ENCODE peak calls at places on chromosomes 2 and 18, in eight cellular contexts. T, B, J, U, R, M, D and E are unnamed samples.

GRCh38 chr2:128765822-128766221 is 447.2 kb upstream of the HS6ST1 start:
- DNase-seq in T (no peak), B (no peak), J (peak; percentile 52), U (peak; percentile 34), R (no peak), M (no peak), D (peak; percentile 25), E (no peak)

GRCh38 chr2:72198532-72199241 is 51.0 kb upstream of the CYP26B1 start:
- DNase-seq in T (no peak), B (no peak), J (no peak), U (no peak), R (peak; percentile 67), M (no peak), D (no peak), E (no peak)

GRCh38 chr2:100104718-100105677 is 37.4 kb downstream of the AFF3 start:
- DNase-seq in T (no peak), B (no peak), J (no peak), U (no peak), R (peak; percentile 35), M (no peak), D (peak; percentile 85), E (peak; percentile 51)

GRCh38 chr2:205188516-205189138 is 493.7 kb upstream of the NRP2 start:
- DNase-seq in T (peak; percentile 80), B (peak; percentile 57), J (peak; percentile 72), U (peak; percentile 93), R (peak; percentile 65), M (peak; percentile 43), D (peak; percentile 52), E (peak; percentile 4)

GRCh38 chr2:25491966-25492532 is 150.3 kb upstream of the DNMT3A start:
- DNase-seq in T (no peak), B (no peak), J (no peak), U (no peak), R (peak; percentile 82), M (no peak), D (no peak), E (no peak)

GRCh38 chr2:31413025-31413424 is 1.5 kb downstream of the XDH start:
- DNase-seq in T (no peak), B (no peak), J (no peak), U (no peak), R (no peak), M (no peak), D (no peak), E (no peak)

GRCh38 chr2:134372611-134373131 is 118.8 kb downstream of the MGAT5 start:
- DNase-seq in T (peak; percentile 50), B (no peak), J (no peak), U (peak; percentile 61), R (peak; percentile 94), M (no peak), D (no peak), E (peak; percentile 86)

GRCh38 chr2:203394519-203395227 is 66.5 kb downstream of the ABI2 start:
- DNase-seq in T (no peak), B (no peak), J (no peak), U (no peak), R (no peak), M (no peak), D (peak; percentile 25), E (no peak)

GRCh38 chr2:43230981-43231827 is 4.8 kb upstream of the ZFP36L2 start:
- DNase-seq in T (no peak), B (no peak), J (no peak), U (no peak), R (no peak), M (no peak), D (no peak), E (no peak)

GRCh38 chr2:132282911-132283310 is 121.2 kb upstream of the ANKRD30BL start:
- DNase-seq in T (no peak), B (no peak), J (no peak), U (no peak), R (no peak), M (no peak), D (no peak), E (no peak)

GRCh38 chr2:213187833-213188532 is 36.6 kb upstream of the IKZF2 start:
- DNase-seq in T (no peak), B (no peak), J (no peak), U (no peak), R (peak; percentile 82), M (no peak), D (peak; percentile 83), E (peak; percentile 55)

GRCh38 chr2:108918156-108918845 is 70.7 kb downstream of the EDAR start:
- DNase-seq in T (no peak), B (no peak), J (no peak), U (peak; percentile 40), R (no peak), M (peak; percentile 14), D (peak; percentile 70), E (no peak)

GRCh38 chr2:226585130-226585561 is 214.5 kb downstream of the IRS1 start:
- DNase-seq in T (no peak), B (no peak), J (no peak), U (no peak), R (no peak), M (no peak), D (no peak), E (no peak)

GRCh38 chr18:32355896-32356295 is 114.8 kb downstream of the GAREM1 start:
- DNase-seq in T (no peak), B (no peak), J (no peak), U (no peak), R (peak; percentile 83), M (no peak), D (no peak), E (no peak)

GRCh38 chr18:51235011-51235789 is 37.7 kb upstream of the MEX3C start:
- DNase-seq in T (no peak), B (no peak), J (no peak), U (no peak), R (peak; percentile 19), M (no peak), D (peak; percentile 4), E (peak; percentile 6)

GRCh38 chr18:24930974-24931373 is 421.0 kb downstream of the ZNF521 start:
- DNase-seq in T (no peak), B (no peak), J (no peak), U (no peak), R (no peak), M (no peak), D (peak; percentile 81), E (no peak)

GRCh38 chr2:209663149-209663548 is 108.5 kb upstream of the UNC80 start:
- DNase-seq in T (no peak), B (no peak), J (no peak), U (no peak), R (peak; percentile 65), M (no peak), D (peak; percentile 14), E (peak; percentile 6)

GRCh38 chr2:109398616-109399015 is 215.2 kb downstream of the SEPTIN10 start:
- DNase-seq in T (no peak), B (no peak), J (no peak), U (no peak), R (peak; percentile 38), M (no peak), D (no peak), E (peak; percentile 51)

GRCh38 chr2:20514596-20515269 is 67.9 kb downstream of the RHOB start:
- DNase-seq in T (peak; percentile 59), B (peak; percentile 69), J (peak; percentile 79), U (peak; percentile 75), R (peak; percentile 99), M (no peak), D (no peak), E (peak; percentile 93)

GRCh38 chr18:78792736-78793135 is 186.9 kb upstream of the SALL3 start:
- DNase-seq in T (no peak), B (no peak), J (no peak), U (peak; percentile 53), R (no peak), M (no peak), D (no peak), E (no peak)
- H3K9me3 ChIP-seq in T (no peaks in the 10 kb centered on the region), B (no peaks in the 10 kb centered on the region), J (no peaks in the 10 kb centered on the region), U (no peaks in the 10 kb centered on the region), R (no peaks in the 10 kb centered on the region), M (no peaks in the 10 kb centered on the region), D (no peaks in the 10 kb centered on the region), E (no peaks in the 10 kb centered on the region)

DNA sequence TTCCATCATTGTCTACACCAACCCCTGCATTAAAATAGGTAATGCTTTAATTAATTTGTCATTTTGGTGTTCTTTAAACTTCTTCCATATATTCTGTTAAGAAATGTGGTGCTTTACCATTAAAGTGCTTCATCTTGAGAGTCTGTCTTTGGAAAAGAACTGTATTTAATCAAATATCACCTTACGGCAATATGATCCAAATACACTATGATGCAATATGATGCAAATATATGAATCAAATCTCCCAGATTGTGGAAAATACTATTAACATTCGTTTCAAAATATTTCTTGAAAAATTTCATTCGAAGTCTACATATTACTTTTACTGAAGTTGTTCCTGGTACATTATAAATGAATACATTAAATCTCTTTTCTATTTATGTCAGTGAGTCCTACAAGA is 23.0 kb downstream of the VPS4B start:
- DNase-seq in T (no peak), B (no peak), J (no peak), U (no peak), R (no peak), M (no peak), D (no peak), E (no peak)
- H3K36me3 ChIP-seq in T (no peaks in the 10 kb centered on the region), B (peaks cover 92% of the 10 kb centered on the region), J (peaks cover 72% of the 10 kb centered on the region), U (peaks cover 57% of the 10 kb centered on the region), R (peaks cover 5% of the 10 kb centered on the region), M (peaks cover 13% of the 10 kb centered on the region), D (peaks cover 40% of the 10 kb centered on the region), E (peaks cover 81% of the 10 kb centered on the region)

DNA sequence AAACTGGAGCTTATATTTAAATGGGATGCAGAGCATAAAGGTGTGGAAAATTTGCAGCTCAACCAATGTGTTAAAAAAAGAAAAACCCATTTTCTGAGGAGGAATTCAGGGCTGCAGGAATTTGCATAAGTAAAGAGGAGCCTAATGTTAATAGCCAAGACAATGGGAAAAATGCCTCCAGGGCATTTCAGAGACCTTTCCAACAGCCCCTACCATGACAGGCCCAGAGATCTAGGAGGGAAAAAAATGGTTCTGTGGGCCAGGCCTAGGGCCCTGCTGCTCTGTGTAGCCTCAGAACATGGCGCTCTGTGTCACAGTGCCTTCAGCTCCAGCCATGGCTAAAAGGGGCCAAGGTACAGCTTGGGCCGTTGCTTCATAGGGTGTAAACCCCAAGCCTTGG is 719.7 kb upstream of the ACVR2A start:
- DNase-seq in T (no peak), B (no peak), J (no peak), U (no peak), R (no peak), M (no peak), D (no peak), E (no peak)
- H3K9me3 ChIP-seq in T (no peaks in the 10 kb centered on the region), B (peaks cover 8% of the 10 kb centered on the region), J (no peaks in the 10 kb centered on the region), U (no peaks in the 10 kb centered on the region), R (no peaks in the 10 kb centered on the region), M (no peaks in the 10 kb centered on the region), D (no peaks in the 10 kb centered on the region), E (no peaks in the 10 kb centered on the region)

DNA sequence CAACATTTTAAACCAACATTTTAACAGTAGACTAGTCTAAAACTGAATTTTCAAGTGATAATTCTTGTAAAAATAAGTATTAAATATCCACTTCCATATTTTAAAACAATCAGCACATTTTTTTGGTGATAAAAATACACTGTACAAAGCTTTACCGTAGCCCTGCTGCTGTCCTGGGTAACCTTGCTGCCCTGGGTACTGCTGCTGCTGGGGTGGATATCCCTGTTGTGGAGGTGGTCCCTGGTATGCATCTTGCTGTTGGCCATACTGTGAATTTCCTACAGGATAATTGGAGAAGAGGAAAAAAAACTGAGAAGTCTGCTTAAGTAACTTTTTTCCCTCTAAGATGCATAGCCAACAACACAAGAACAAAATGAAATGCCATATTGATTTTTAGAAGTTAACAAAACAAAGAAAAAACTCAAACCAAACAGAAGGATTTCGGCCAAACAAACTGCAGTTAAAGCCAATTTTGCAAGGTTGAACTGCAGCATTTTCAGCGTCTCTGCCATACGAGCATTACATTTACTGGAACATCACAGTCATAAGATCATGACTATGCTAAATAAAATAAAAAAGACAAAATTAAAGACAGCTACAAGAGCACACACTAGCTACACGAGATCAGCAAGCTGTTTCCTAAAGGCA is 55.4 kb downstream of the SS18 start:
- DNase-seq in T (no peak), B (no peak), J (no peak), U (no peak), R (no peak), M (no peak), D (no peak), E (no peak)
- H3K36me3 ChIP-seq in T (no peaks in the 10 kb centered on the region), B (peaks cover 61% of the 10 kb centered on the region), J (peaks cover 65% of the 10 kb centered on the region), U (peaks cover 23% of the 10 kb centered on the region), R (peaks cover 6% of the 10 kb centered on the region), M (peaks cover 4% of the 10 kb centered on the region), D (peaks cover 40% of the 10 kb centered on the region), E (peaks cover 78% of the 10 kb centered on the region)